ENCODE peak calls at places on chromosome 12, in four cellular contexts. X, A, L and I are unnamed samples.

GRCh38 chr12:93419388-93420034 is 22.2 kb downstream of the UBE2N start:
- DNase-seq in X (no peak), A (no peak), L (peak; percentile 59), I (no peak)

GRCh38 chr12:50985322-50985721 is 33.0 kb downstream of the HIGD1C start:
- DNase-seq in X (peak; percentile 9), A (no peak), L (no peak), I (no peak)

GRCh38 chr12:105947906-105948305 is 190.8 kb downstream of the NUAK1 start:
- DNase-seq in L (no peak), A (no peak), X (no peak), I (no peak)

GRCh38 chr12:128976120-128976519 is 122.8 kb downstream of the GLT1D1 start:
- DNase-seq in L (peak; percentile 23), A (no peak), X (no peak), I (peak; percentile 61)

GRCh38 chr12:132052191-132052932 is 91.8 kb downstream of the DDX51 start:
- DNase-seq in X (no peak), L (no peak), A (no peak), I (peak; percentile 93)

GRCh38 chr12:62468394-62468793 is 1.8 kb downstream of the MON2 start:
- DNase-seq in L (no peak), A (no peak), X (no peak), I (no peak)

GRCh38 chr12:71607494-71608330 is 55.9 kb downstream of the ZFC3H1 start:
- DNase-seq in X (no peak), L (no peak), A (no peak), I (no peak)

GRCh38 chr12:58211211-58211610 is 269.8 kb downstream of the ATP23 start:
- DNase-seq in A (no peak), L (no peak), X (no peak), I (no peak)

GRCh38 chr12:132359551-132359950 is 30.2 kb upstream of the GALNT9 start:
- DNase-seq in X (no peak), L (no peak), A (peak; percentile 49), I (no peak)

GRCh38 chr12:57754411-57755193 is at the start of gene MARCHF9:
- DNase-seq in A (peak; percentile 94), L (peak; percentile 59), X (peak; percentile 83), I (peak; percentile 91)

GRCh38 chr12:95319694-95320331 is 102.2 kb downstream of the VEZT start:
- DNase-seq in A (no peak), X (no peak), L (peak; percentile 66), I (no peak)

GRCh38 chr12:132327351-132328171 is 1.8 kb downstream of the GALNT9 start:
- DNase-seq in X (peak; percentile 98), L (peak; percentile 48), A (no peak), I (peak; percentile 82)

GRCh38 chr12:39816671-39817185 is 197.1 kb upstream of the ABCD2 start:
- DNase-seq in X (no peak), A (no peak), L (no peak), I (no peak)

GRCh38 chr12:67650528-67651379 is 2.2 kb downstream of the DYRK2 start:
- DNase-seq in A (no peak), L (no peak), X (peak; percentile 23), I (no peak)

GRCh38 chr12:40281791-40282364 is 57.1 kb downstream of the LRRK2 start:
- DNase-seq in A (no peak), L (no peak), X (no peak), I (no peak)

GRCh38 chr12:53695148-53696138 is 19.6 kb upstream of the ATP5MC2 start:
- DNase-seq in X (peak; percentile 81), A (peak; percentile 76), L (peak; percentile 29), I (no peak)

GRCh38 chr12:130429656-130430505 is 92.2 kb downstream of the PIWIL1 start:
- DNase-seq in A (peak; percentile 56), L (no peak), X (no peak), I (no peak)

GRCh38 chr12:12903642-12904609 is 12.6 kb downstream of the GPRC5A start:
- DNase-seq in A (peak; percentile 27), L (no peak), X (no peak), I (no peak)

GRCh38 chr12:26188132-26188531 is 7.2 kb upstream of the SSPN start:
- DNase-seq in L (no peak), A (no peak), X (no peak), I (no peak)

GRCh38 chr12:106234513-106234912 is 13.3 kb downstream of the CKAP4 start:
- DNase-seq in X (no peak), L (no peak), A (no peak), I (no peak)

GRCh38 chr12:53051881-53052412 is 2.1 kb downstream of the TNS2 start:
- DNase-seq in A (no peak), L (no peak), X (no peak), I (no peak)

GRCh38 chr12:49367381-49368239 is at the start of gene SPATS2:
- DNase-seq in A (no peak), X (no peak), L (peak; percentile 26), I (peak; percentile 96)

GRCh38 chr12:128818065-128819022 is 5.4 kb downstream of the SLC15A4 start:
- DNase-seq in L (peak; percentile 26), A (no peak), X (peak; percentile 67), I (no peak)

GRCh38 chr12:62601765-62602444 is 135.3 kb downstream of the MON2 start:
- DNase-seq in X (no peak), A (no peak), L (no peak), I (no peak)

GRCh38 chr12:107337354-107338095 is 244.2 kb upstream of the CRY1 start:
- DNase-seq in X (no peak), L (peak; percentile 51), A (no peak), I (no peak)

GRCh38 chr12:116529686-116530085 is 29.5 kb upstream of the MAP1LC3B2 start:
- DNase-seq in A (no peak), L (no peak), X (no peak), I (no peak)

GRCh38 chr12:48954781-48955501 is 2.3 kb downstream of the ARF3 start:
- DNase-seq in X (no peak), L (no peak), A (no peak), I (peak; percentile 72)

GRCh38 chr12:12661086-12661485 is 34.9 kb downstream of the GPR19 start:
- DNase-seq in L (no peak), A (no peak), X (peak; percentile 23), I (no peak)

GRCh38 chr12:123714302-123714627 is 2.1 kb downstream of the ATP6V0A2 start:
- DNase-seq in L (no peak), A (no peak), X (no peak), I (no peak)

GRCh38 chr12:103840399-103840880 is 594 bp downstream of the NT5DC3 start:
- DNase-seq in X (no peak), L (peak; percentile 40), A (peak; percentile 85), I (peak; percentile 14)

GRCh38 chr12:110501378-110501721 is 561 bp downstream of the VPS29 start:
- DNase-seq in A (no peak), L (peak; percentile 54), X (peak; percentile 24), I (peak; percentile 55)

GRCh38 chr12:27431185-27431584 is 15.4 kb upstream of the SMCO2 start:
- DNase-seq in L (no peak), A (no peak), X (no peak), I (no peak)

GRCh38 chr12:31006416-31007152 is 67.1 kb upstream of the DDX11 start:
- DNase-seq in L (no peak), X (no peak), A (peak; percentile 36), I (no peak)

GRCh38 chr12:54304187-54304810 is 3.5 kb upstream of the NFE2 start:
- DNase-seq in X (peak; percentile 59), A (peak; percentile 96), L (peak; percentile 58), I (peak; percentile 81)

GRCh38 chr12:39946361-39946948 is 159.4 kb downstream of the SLC2A13 start:
- DNase-seq in A (no peak), X (no peak), L (peak; percentile 17), I (no peak)

GRCh38 chr12:64273527-64274403 is 51.7 kb upstream of the KICS2 start:
- DNase-seq in X (peak; percentile 30), A (no peak), L (peak; percentile 51), I (no peak)

DNA sequence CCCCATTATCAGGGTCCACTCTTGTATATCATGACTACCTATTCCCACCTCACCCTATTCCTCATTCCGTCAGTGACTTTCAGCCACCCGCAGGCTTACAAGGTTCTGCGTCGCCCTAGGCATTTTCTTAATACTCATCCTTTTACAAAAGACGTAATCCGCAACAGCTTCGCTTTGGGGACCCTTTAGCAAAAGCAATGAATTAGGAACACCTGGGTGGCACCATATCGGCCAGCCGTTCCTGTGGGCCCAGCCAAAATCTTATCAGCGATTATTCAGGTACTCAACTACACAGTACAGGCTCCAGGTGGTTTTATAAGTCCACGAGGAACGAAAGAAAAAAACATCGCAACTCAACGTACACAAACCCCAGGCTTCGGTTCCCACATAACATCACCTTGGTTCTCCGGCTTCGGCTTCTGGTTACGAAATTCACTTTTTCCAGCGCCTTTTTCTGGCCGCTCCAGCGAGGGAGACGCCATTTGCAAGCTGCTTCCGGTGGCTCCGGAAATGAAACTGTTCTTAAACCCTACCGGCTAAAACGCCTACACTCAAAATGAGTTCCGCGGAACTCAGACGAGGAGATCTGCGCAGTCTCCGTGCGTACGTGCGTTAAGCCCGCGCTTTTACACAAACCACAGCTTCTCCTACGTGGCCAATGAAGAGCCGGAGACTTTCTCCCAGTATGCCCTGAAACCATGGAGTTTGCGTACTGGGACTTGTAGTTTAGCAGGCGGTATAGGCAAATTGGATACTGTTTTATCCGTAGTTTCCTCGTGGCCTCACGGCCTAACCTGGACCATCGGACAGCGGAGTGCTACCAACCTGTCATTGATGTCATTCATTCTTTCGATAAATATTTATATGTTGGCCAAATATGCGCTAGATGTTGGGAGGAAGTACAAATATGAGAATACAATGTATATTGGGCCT is at the start of gene KRR1:
- DNase-seq in A (peak; percentile 95), X (peak; percentile 51), L (peak; percentile 100), I (peak; percentile 94)
- TF ChIP-seq POLR2A in A (peak; percentile 35), X (peak; percentile 46), L (peak; percentile 41), I (no peak)

GRCh38 chr12:124921200-124922008 is 7.0 kb upstream of the UBC start:
- DNase-seq in A (peak; percentile 90), L (peak; percentile 78), X (no peak), I (peak; percentile 49)
- TF ChIP-seq POLR2A in A (peak; percentile 39), L (no peak), X (no peak), I (no peak)

DNA sequence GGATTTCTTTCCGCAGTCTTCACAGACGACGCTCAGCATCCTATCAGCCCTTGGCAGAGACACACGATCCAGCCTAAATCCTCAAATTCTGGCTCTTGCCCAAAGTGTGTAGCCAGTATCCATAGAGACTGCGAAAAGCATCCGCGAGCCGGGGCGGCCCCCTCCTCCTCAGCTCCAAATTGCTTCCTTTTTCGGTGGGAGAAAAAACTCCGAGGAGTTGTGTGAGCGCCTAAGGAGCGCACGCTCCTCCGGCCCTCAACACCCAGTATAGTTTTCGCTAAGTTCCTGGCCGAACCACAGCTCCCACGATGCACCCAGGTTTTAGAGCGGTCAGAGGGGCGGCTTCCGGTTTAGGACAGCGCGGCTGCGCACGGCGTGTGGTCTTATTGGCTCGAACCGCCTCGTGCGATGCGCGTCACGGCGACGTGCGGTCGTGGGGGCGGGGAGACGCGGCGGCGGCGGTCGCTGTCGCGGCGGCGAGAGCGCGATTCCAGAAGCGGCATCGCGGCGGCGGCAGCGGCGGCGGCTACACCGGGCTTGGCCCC is at the start of gene ADIPOR2:
- DNase-seq in X (peak; percentile 89), L (peak; percentile 98), A (peak; percentile 97), I (peak; percentile 96)
- TF ChIP-seq POLR2A in X (peak; percentile 83), L (peak; percentile 86), A (peak; percentile 70), I (peak; percentile 95)

GRCh38 chr12:56127485-56127887 is 581 bp upstream of the ESYT1 start:
- DNase-seq in X (no peak), L (no peak), A (no peak), I (no peak)
- TF ChIP-seq POLR2A in X (no peak), L (no peak), A (no peak), I (no peak)